ENCODE peak calls at places on chromosomes 11 and 22, in five cellular contexts. One of them, this sample, is unnamed.

GRCh38 chr22:42439021-42439420 is 6.8 kb upstream of the NFAM1 start:
- DNase-seq in H9: no peak
- DNase-seq in IMR-90: no peak
- DNase-seq in H1: no peak
- DNase-seq in mesenchymal stem cell: no peak
- DNase-seq in this sample: no peak

GRCh38 chr22:41964106-41964494 is 5.1 kb upstream of the SEPTIN3 start:
- DNase-seq in mesenchymal stem cell: no peak
- DNase-seq in H1: no peak
- DNase-seq in H9: no peak
- DNase-seq in IMR-90: no peak
- DNase-seq in this sample: no peak

GRCh38 chr22:29339381-29340235 is 24.1 kb upstream of the RASL10A start:
- DNase-seq in H9: no peak
- DNase-seq in mesenchymal stem cell: no peak
- DNase-seq in IMR-90: no peak
- DNase-seq in H1: no peak
- DNase-seq in this sample: no peak

GRCh38 chr11:112770487-112770886 is 190.7 kb upstream of the NCAM1 start:
- DNase-seq in H1: no peak
- DNase-seq in H9: no peak
- DNase-seq in IMR-90: no peak
- DNase-seq in mesenchymal stem cell: no peak
- DNase-seq in this sample: no peak

GRCh38 chr11:67270256-67271211 is 4.3 kb downstream of the GRK2 start:
- DNase-seq in H9: peak
- DNase-seq in IMR-90: no peak
- DNase-seq in H1: no peak
- DNase-seq in mesenchymal stem cell: peak
- DNase-seq in this sample: no peak

GRCh38 chr11:131980878-131981668 is 610.7 kb downstream of the NTM start:
- DNase-seq in mesenchymal stem cell: peak
- DNase-seq in IMR-90: no peak
- DNase-seq in H9: no peak
- DNase-seq in H1: no peak
- DNase-seq in this sample: no peak

GRCh38 chr22:45511847-45512261 is 9.2 kb downstream of the FBLN1 start:
- DNase-seq in H1: no peak
- DNase-seq in IMR-90: peak
- DNase-seq in H9: no peak
- DNase-seq in mesenchymal stem cell: peak
- DNase-seq in this sample: no peak

GRCh38 chr11:95503047-95503446 is 272.0 kb upstream of the SESN3 start:
- DNase-seq in H9: no peak
- DNase-seq in IMR-90: peak
- DNase-seq in H1: no peak
- DNase-seq in mesenchymal stem cell: no peak
- DNase-seq in this sample: no peak

GRCh38 chr11:119752946-119753345 is 23.9 kb upstream of the NECTIN1 start:
- DNase-seq in H9: no peak
- DNase-seq in mesenchymal stem cell: no peak
- DNase-seq in H1: no peak
- DNase-seq in IMR-90: no peak
- DNase-seq in this sample: no peak

GRCh38 chr22:39488563-39489083 is 13.5 kb upstream of the MIEF1 start:
- DNase-seq in IMR-90: no peak
- DNase-seq in mesenchymal stem cell: no peak
- DNase-seq in H1: no peak
- DNase-seq in H9: no peak
- DNase-seq in this sample: no peak

GRCh38 chr11:86802601-86803051 is 2.3 kb downstream of the PRSS23 start:
- DNase-seq in mesenchymal stem cell: peak
- DNase-seq in IMR-90: peak
- DNase-seq in H9: peak
- DNase-seq in H1: no peak
- DNase-seq in this sample: no peak

GRCh38 chr11:18669211-18669593 is 29.4 kb upstream of the TMEM86A start:
- DNase-seq in mesenchymal stem cell: no peak
- DNase-seq in H9: no peak
- DNase-seq in H1: no peak
- DNase-seq in IMR-90: no peak
- DNase-seq in this sample: no peak

GRCh38 chr11:85685820-85686459 is at the start of gene CCDC89:
- DNase-seq in IMR-90: peak
- DNase-seq in H1: no peak
- DNase-seq in mesenchymal stem cell: peak
- DNase-seq in H9: no peak
- DNase-seq in this sample: peak

GRCh38 chr22:29391546-29391945 is 3.2 kb upstream of the AP1B1 start:
- DNase-seq in mesenchymal stem cell: no peak
- DNase-seq in H9: no peak
- DNase-seq in H1: no peak
- DNase-seq in IMR-90: no peak
- DNase-seq in this sample: no peak

GRCh38 chr11:69280994-69281393 is 13.0 kb upstream of the MYEOV start:
- DNase-seq in H1: no peak
- DNase-seq in H9: no peak
- DNase-seq in mesenchymal stem cell: peak
- DNase-seq in IMR-90: peak
- DNase-seq in this sample: no peak
- H3K14ac ChIP-seq in H1: no peak
- H3K14ac ChIP-seq in H9: no peak
- H3K14ac ChIP-seq in mesenchymal stem cell: no peak
- H3K14ac ChIP-seq in IMR-90: peak
- H3K14ac ChIP-seq in this sample: no peak

GRCh38 chr11:11988099-11988651 is 20.3 kb downstream of the DKK3 start:
- DNase-seq in mesenchymal stem cell: peak
- DNase-seq in H9: peak
- DNase-seq in IMR-90: peak
- DNase-seq in H1: no peak
- DNase-seq in this sample: no peak
- H3K18ac ChIP-seq in mesenchymal stem cell: peak
- H3K18ac ChIP-seq in H9: no peak
- H3K18ac ChIP-seq in IMR-90: peak
- H3K18ac ChIP-seq in H1: no peak
- H3K18ac ChIP-seq in this sample: peak

DNA sequence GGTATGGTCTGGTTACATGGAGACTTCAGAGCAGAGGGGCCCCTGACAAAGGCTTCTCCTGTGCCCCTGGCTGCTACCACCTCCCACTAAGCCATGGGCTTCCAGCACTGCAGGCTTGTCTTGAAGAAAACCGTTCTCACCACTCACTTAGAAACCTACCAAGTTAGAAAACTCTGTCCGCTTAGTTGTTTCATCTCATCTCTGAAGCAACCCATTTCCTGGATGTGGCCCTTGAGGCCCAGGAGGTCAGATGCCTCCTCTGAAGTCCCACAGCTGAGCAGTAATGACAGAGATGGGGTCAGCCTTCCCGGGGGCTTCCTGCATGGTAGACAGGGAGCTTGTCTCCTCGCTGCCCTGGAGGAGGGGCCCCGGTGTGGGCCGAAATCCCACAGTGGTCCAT is 12.9 kb downstream of the CSF2RB start:
- DNase-seq in IMR-90: no peak
- DNase-seq in H9: no peak
- DNase-seq in H1: no peak
- DNase-seq in mesenchymal stem cell: no peak
- DNase-seq in this sample: peak
- H3K14ac ChIP-seq in IMR-90: no peak
- H3K14ac ChIP-seq in H9: no peak
- H3K14ac ChIP-seq in H1: no peak
- H3K14ac ChIP-seq in mesenchymal stem cell: no peak
- H3K14ac ChIP-seq in this sample: peak

DNA sequence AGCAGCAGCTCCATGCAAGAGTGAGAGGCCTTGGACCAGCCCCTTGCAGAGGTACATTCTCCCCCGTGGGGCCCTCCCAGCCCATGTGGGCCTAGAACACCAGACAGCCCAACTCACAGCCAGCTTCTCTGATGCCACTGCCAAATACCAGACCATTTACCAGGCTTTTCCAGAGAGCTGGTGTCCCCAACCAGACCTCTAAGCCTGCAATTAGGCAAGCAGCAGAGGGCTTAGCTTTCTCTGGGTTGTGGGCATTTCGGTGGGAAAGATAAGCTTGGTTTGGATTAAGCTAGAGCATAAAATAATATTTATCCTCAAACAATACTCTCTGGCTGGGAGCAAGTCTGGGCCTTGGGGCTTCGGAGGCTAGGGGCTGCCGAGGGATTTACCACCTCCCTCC is 75.6 kb downstream of the TP53I11 start:
- DNase-seq in mesenchymal stem cell: no peak
- DNase-seq in IMR-90: no peak
- DNase-seq in H1: no peak
- DNase-seq in H9: no peak
- DNase-seq in this sample: no peak
- H3K18ac ChIP-seq in mesenchymal stem cell: no peak
- H3K18ac ChIP-seq in IMR-90: no peak
- H3K18ac ChIP-seq in H1: no peak
- H3K18ac ChIP-seq in H9: no peak
- H3K18ac ChIP-seq in this sample: no peak

GRCh38 chr11:567036-567628 is 6.4 kb downstream of the RASSF7 start:
- DNase-seq in IMR-90: no peak
- DNase-seq in H9: no peak
- DNase-seq in mesenchymal stem cell: no peak
- DNase-seq in H1: no peak
- DNase-seq in this sample: no peak

GRCh38 chr11:569273-569885 is 6.9 kb upstream of the PHRF1 start:
- DNase-seq in H9: no peak
- DNase-seq in H1: no peak
- DNase-seq in mesenchymal stem cell: no peak
- DNase-seq in IMR-90: no peak
- DNase-seq in this sample: peak

GRCh38 chr11:568306-569259 is 7.7 kb upstream of the PHRF1 start:
- DNase-seq in IMR-90: peak
- DNase-seq in H9: peak
- DNase-seq in mesenchymal stem cell: peak
- DNase-seq in H1: peak
- DNase-seq in this sample: peak

GRCh38 chr11:565921-566509 is 5.2 kb downstream of the RASSF7 start:
- DNase-seq in mesenchymal stem cell: no peak
- DNase-seq in H1: no peak
- DNase-seq in H9: peak
- DNase-seq in IMR-90: no peak
- DNase-seq in this sample: peak

DNA sequence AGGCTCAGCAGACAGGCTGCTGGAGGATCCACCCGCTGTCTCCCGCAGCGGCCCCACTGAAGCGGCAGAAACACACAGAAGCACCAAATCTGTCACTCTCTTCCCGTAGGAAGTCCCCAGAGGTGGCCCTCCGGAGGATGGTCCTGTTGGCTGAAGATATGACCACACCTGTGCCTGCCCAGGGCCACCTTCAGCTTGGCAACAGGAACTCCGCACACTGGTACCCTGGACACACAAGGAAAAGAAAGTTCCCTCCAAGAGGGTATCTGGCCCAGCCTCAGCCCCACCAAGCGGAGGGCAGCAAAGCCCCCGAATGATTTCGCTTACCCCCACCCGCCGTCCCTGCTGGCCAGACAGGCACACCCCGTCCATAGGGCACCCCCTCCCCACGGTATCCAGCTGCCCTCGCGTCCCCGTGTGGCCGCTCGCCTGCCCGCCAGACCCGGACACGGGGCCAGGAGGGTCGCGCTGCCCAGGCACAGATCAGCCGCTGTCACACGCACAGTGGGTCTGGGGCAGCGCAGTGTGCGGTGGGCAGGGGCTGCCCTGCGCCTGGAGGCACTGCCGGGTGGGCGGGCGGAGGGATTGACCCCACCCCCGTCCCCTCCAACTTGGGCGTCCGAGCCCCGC is 7.0 kb downstream of the RASSF7 start:
- DNase-seq in H1: no peak
- DNase-seq in mesenchymal stem cell: no peak
- DNase-seq in H9: no peak
- DNase-seq in IMR-90: no peak
- DNase-seq in this sample: peak
- H3K14ac ChIP-seq in H1: no peak
- H3K14ac ChIP-seq in mesenchymal stem cell: no peak
- H3K14ac ChIP-seq in H9: no peak
- H3K14ac ChIP-seq in IMR-90: peak
- H3K14ac ChIP-seq in this sample: peak

GRCh38 chr11:72621008-72621610 is 53.1 kb downstream of the PDE2A start:
- DNase-seq in H1: no peak
- DNase-seq in IMR-90: no peak
- DNase-seq in H9: no peak
- DNase-seq in mesenchymal stem cell: no peak
- DNase-seq in this sample: no peak
- H3K18ac ChIP-seq in H1: no peak
- H3K18ac ChIP-seq in IMR-90: no peak
- H3K18ac ChIP-seq in H9: no peak
- H3K18ac ChIP-seq in mesenchymal stem cell: no peak
- H3K18ac ChIP-seq in this sample: no peak

GRCh38 chr11:100892886-100893285 is 205.8 kb downstream of the ARHGAP42 start:
- DNase-seq in mesenchymal stem cell: no peak
- DNase-seq in IMR-90: no peak
- DNase-seq in H1: no peak
- DNase-seq in H9: no peak
- DNase-seq in this sample: no peak
- H3K14ac ChIP-seq in mesenchymal stem cell: no peak
- H3K14ac ChIP-seq in IMR-90: no peak
- H3K14ac ChIP-seq in H1: no peak
- H3K14ac ChIP-seq in H9: no peak
- H3K14ac ChIP-seq in this sample: no peak

This sample was measured in trophoblast cell.